ENCODE peak calls at places on chromosome 6, in nine cellular contexts. Z is lower lobe of right lung, Q is IMR-90, B is mammary epithelial cell, R is heart left ventricle, V is HFF-Myc, M is cardiac fibroblast, Y is brain microvascular endothelial cell, A is esophagus squamous epithelium. N is an unnamed sample.

GRCh38 chr6:1678201-1678600 is 68.5 kb downstream of the FOXC1 start:
- DNase-seq in Z (no peak), Q (no peak), B (no peak), R (no peak), V (no peak), M (no peak), Y (no peak), A (no peak), N (no peak)

GRCh38 chr6:129583864-129584263 is 126.1 kb downstream of the ARHGAP18 start:
- DNase-seq in Z (no peak), Q (no peak), B (no peak), R (no peak), V (no peak), M (no peak), Y (no peak), A (no peak), N (no peak)

GRCh38 chr6:107152633-107153032 is 37.3 kb upstream of the BEND3 start:
- DNase-seq in Z (no peak), Q (no peak), B (no peak), R (no peak), V (no peak), M (no peak), Y (no peak), A (no peak), N (no peak)

GRCh38 chr6:82467338-82467737 is 103.7 kb downstream of the TPBG start:
- DNase-seq in Z (no peak), Q (no peak), B (no peak), R (no peak), V (no peak), M (no peak), Y (no peak), A (no peak), N (no peak)

GRCh38 chr6:32047084-32047478 is 8.9 kb downstream of the CYP21A2 start:
- DNase-seq in Z (no peak), Q (peak), B (no peak), R (no peak), V (no peak), M (peak), Y (peak), A (no peak), N (no peak)

GRCh38 chr6:128251445-128251844 is 269.0 kb downstream of the PTPRK start:
- DNase-seq in Z (no peak), Q (no peak), B (no peak), R (no peak), V (no peak), M (no peak), Y (no peak), A (no peak), N (no peak)

GRCh38 chr6:35419431-35419830 is 32.7 kb upstream of the FANCE start:
- DNase-seq in Z (no peak), Q (peak), B (no peak), R (no peak), V (peak), M (peak), Y (peak), A (no peak), N (no peak)

GRCh38 chr6:17894191-17894590 is 93.2 kb downstream of the KIF13A start:
- DNase-seq in Z (no peak), Q (no peak), B (no peak), R (no peak), V (no peak), M (no peak), Y (no peak), A (no peak), N (no peak)

GRCh38 chr6:149463781-149464180 is 21.0 kb downstream of the ZC3H12D start:
- DNase-seq in Z (no peak), Q (peak), B (no peak), R (peak), V (no peak), M (no peak), Y (no peak), A (no peak), N (no peak)

GRCh38 chr6:36743032-36743431 is 45.4 kb downstream of the RAB44 start:
- DNase-seq in Z (no peak), Q (no peak), B (no peak), R (no peak), V (no peak), M (no peak), Y (no peak), A (no peak), N (no peak)

GRCh38 chr6:159038914-159039884 is 5.6 kb downstream of the TAGAP start:
- DNase-seq in Z (no peak), Q (peak), B (peak), R (no peak), V (peak), M (peak), Y (no peak), A (no peak), N (peak)

GRCh38 chr6:33578588-33579011 is 1.5 kb downstream of the BAK1 start:
- DNase-seq in Z (no peak), Q (no peak), B (no peak), R (no peak), V (no peak), M (no peak), Y (no peak), A (no peak), N (no peak)

GRCh38 chr6:143843689-143844405 is 709 bp downstream of the LTV1 start:
- DNase-seq in Z (no peak), Q (peak), B (no peak), R (no peak), V (no peak), M (peak), Y (peak), A (no peak), N (peak)

GRCh38 chr6:35686873-35687557 is 1.7 kb downstream of the FKBP5 start:
- DNase-seq in Z (no peak), Q (no peak), B (no peak), R (no peak), V (no peak), M (no peak), Y (no peak), A (no peak), N (no peak)

GRCh38 chr6:34791842-34792604 is at the start of gene BLTP3A:
- DNase-seq in Z (peak), Q (peak), B (peak), R (peak), V (no peak), M (peak), Y (peak), A (peak), N (no peak)

GRCh38 chr6:38154731-38155130 is 335.2 kb downstream of the ZFAND3 start:
- DNase-seq in Z (no peak), Q (no peak), B (no peak), R (no peak), V (no peak), M (no peak), Y (no peak), A (no peak), N (no peak)

GRCh38 chr6:130161627-130162404 is 60.9 kb downstream of the SAMD3 start:
- DNase-seq in Z (no peak), Q (peak), B (no peak), R (no peak), V (no peak), M (peak), Y (no peak), A (no peak), N (no peak)

GRCh38 chr6:118344014-118344670 is 204.0 kb upstream of the PLN start:
- DNase-seq in Z (no peak), Q (peak), B (no peak), R (no peak), V (no peak), M (no peak), Y (no peak), A (no peak), N (no peak)

GRCh38 chr6:100112855-100113508 is 119.0 kb upstream of the MCHR2 start:
- DNase-seq in Z (no peak), Q (no peak), B (no peak), R (no peak), V (no peak), M (no peak), Y (no peak), A (no peak), N (no peak)

GRCh38 chr6:125190667-125191066 is 37.1 kb downstream of the TPD52L1 start:
- DNase-seq in Z (no peak), Q (no peak), B (no peak), R (no peak), V (no peak), M (no peak), Y (no peak), A (no peak), N (no peak)

GRCh38 chr6:135025175-135025574 is 29.4 kb downstream of the HBS1L start:
- DNase-seq in Z (no peak), Q (no peak), B (no peak), R (no peak), V (no peak), M (no peak), Y (no peak), A (no peak), N (no peak)

GRCh38 chr6:146985111-146985510 is 219.1 kb upstream of the STXBP5 start:
- DNase-seq in Z (no peak), Q (no peak), B (no peak), R (no peak), V (no peak), M (no peak), Y (no peak), A (no peak), N (no peak)

GRCh38 chr6:126127662-126128061 is 141.3 kb downstream of the TRMT11 start:
- DNase-seq in Z (no peak), Q (no peak), B (peak), R (no peak), V (no peak), M (no peak), Y (no peak), A (no peak), N (no peak)

GRCh38 chr6:72132425-72132824 is 246.1 kb downstream of the RIMS1 start:
- DNase-seq in Z (no peak), Q (no peak), B (peak), R (no peak), V (no peak), M (no peak), Y (no peak), A (no peak), N (peak)

GRCh38 chr6:36765943-36766648 is 68.5 kb downstream of the RAB44 start:
- DNase-seq in Z (peak), Q (peak), B (peak), R (peak), V (peak), M (peak), Y (peak), A (no peak), N (peak)

GRCh38 chr6:127877231-127877630 is 23.6 kb downstream of the THEMIS start:
- DNase-seq in Z (no peak), Q (no peak), B (no peak), R (no peak), V (no peak), M (no peak), Y (no peak), A (no peak), N (no peak)

GRCh38 chr6:111591370-111591900 is 14.2 kb downstream of the TRAF3IP2 start:
- DNase-seq in Z (peak), Q (peak), B (peak), R (peak), V (peak), M (peak), Y (peak), A (no peak), N (peak)

GRCh38 chr6:151763938-151764680 is 43.4 kb upstream of the ESR1 start:
- DNase-seq in Z (peak), Q (peak), B (peak), R (peak), V (peak), M (peak), Y (peak), A (no peak), N (peak)

GRCh38 chr6:33628401-33628964 is 7.4 kb downstream of the ITPR3 start:
- DNase-seq in Z (no peak), Q (no peak), B (no peak), R (no peak), V (no peak), M (no peak), Y (no peak), A (no peak), N (no peak)

GRCh38 chr6:124882580-124883393 is 79.5 kb upstream of the RNF217 start:
- DNase-seq in Z (no peak), Q (peak), B (peak), R (no peak), V (no peak), M (peak), Y (no peak), A (no peak), N (peak)

GRCh38 chr6:169026175-169026574 is 227.5 kb downstream of the THBS2 start:
- DNase-seq in Z (no peak), Q (no peak), B (no peak), R (no peak), V (no peak), M (peak), Y (no peak), A (no peak), N (no peak)

GRCh38 chr6:142784344-142784743 is 160.6 kb downstream of the HIVEP2 start:
- DNase-seq in Z (no peak), Q (no peak), B (no peak), R (no peak), V (no peak), M (no peak), Y (no peak), A (no peak), N (no peak)

GRCh38 chr6:133937909-133938308 is 15.1 kb upstream of the TBPL1 start:
- DNase-seq in Z (no peak), Q (no peak), B (no peak), R (no peak), V (no peak), M (no peak), Y (no peak), A (no peak), N (no peak)

DNA sequence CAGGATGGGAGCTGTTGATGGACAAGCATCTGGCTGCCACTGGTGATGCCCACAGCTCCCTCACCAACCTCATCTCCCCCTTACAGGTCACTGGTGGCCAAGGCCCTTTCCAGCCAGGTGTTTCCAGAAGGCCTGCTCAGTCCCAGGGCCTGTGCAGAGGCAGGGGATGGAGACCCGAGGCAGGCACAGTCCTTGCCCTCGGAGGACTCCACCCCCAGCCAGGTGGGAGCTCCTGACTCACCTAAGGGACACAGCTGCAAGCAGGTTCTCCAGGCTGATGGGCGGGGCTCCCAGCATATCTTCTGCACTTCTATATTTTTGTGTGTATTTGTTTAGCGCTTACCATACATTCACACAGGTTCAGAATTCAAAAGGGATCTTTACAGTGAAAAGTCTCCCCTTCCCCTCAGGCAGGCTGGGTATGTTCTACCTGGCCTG is 17.4 kb downstream of the PRPH2 start:
- DNase-seq in Z (no peak), Q (no peak), B (no peak), R (no peak), V (no peak), M (no peak), Y (no peak), A (no peak), N (peak)
- H3K4me3 ChIP-seq in Z (no peak), Q (no peak), B (no peak), R (no peak), V (no peak), M (no peak), Y (no peak), A (no peak), N (no peak)

GRCh38 chr6:25155221-25155620 is 124.0 kb upstream of the CARMIL1 start:
- DNase-seq in Z (no peak), Q (no peak), B (no peak), R (no peak), V (no peak), M (no peak), Y (no peak), A (no peak), N (no peak)
- TF ChIP-seq CTCF in Z (no peak), Q (no peak), B (no peak), R (no peak), V (no peak), M (no peak), Y (no peak), A (no peak), N (no peak)

GRCh38 chr6:114364295-114364694 is 21.5 kb upstream of the HS3ST5 start:
- DNase-seq in Z (no peak), Q (peak), B (no peak), R (no peak), V (no peak), M (no peak), Y (peak), A (no peak), N (peak)

GRCh38 chr6:114362396-114362795 is 19.6 kb upstream of the HS3ST5 start:
- DNase-seq in Z (no peak), Q (no peak), B (no peak), R (no peak), V (no peak), M (no peak), Y (no peak), A (no peak), N (no peak)

GRCh38 chr6:114361036-114361435 is 18.2 kb upstream of the HS3ST5 start:
- DNase-seq in Z (no peak), Q (no peak), B (no peak), R (no peak), V (no peak), M (no peak), Y (no peak), A (no peak), N (no peak)

GRCh38 chr6:114366899-114367298 is 24.1 kb upstream of the HS3ST5 start:
- DNase-seq in Z (no peak), Q (no peak), B (no peak), R (no peak), V (no peak), M (no peak), Y (no peak), A (no peak), N (no peak)

DNA sequence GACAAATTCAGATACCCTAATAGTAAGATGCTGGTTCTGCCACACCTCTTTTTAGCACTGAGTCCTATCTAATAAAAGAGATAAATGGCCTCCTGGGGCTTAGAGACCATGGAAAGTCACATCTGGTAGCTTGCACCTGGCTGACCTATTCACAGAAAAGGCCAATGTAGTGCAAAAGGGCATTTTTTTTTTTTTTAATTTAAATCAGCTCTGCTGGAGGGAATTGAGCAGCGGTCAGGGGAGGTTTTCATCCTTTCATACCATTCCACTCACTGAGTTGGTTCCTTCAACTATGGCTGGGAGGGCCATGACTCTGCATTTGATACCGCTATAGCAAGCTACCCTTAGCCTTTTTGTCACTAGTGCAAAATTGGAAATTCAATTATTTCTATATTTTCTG is 20.1 kb upstream of the HS3ST5 start:
- DNase-seq in Z (no peak), Q (no peak), B (no peak), R (no peak), V (no peak), M (no peak), Y (no peak), A (no peak), N (no peak)
- H3K4me3 ChIP-seq in Z (no peak), Q (no peak), B (no peak), R (no peak), V (no peak), M (no peak), Y (no peak), A (no peak), N (no peak)

GRCh38 chr6:116667620-116668019 is 946 bp downstream of the ZUP1 start:
- DNase-seq in Z (no peak), Q (no peak), B (no peak), R (no peak), V (no peak), M (no peak), Y (no peak), A (no peak), N (no peak)
- TF ChIP-seq CTCF in Z (no peak), Q (no peak), B (no peak), R (no peak), V (no peak), M (no peak), Y (no peak), A (no peak), N (no peak)

GRCh38 chr6:154408906-154409500 is 52.4 kb upstream of the IPCEF1 start:
- DNase-seq in Z (no peak), Q (peak), B (no peak), R (no peak), V (no peak), M (peak), Y (peak), A (no peak), N (peak)

GRCh38 chr6:154410215-154410614 is 53.6 kb upstream of the IPCEF1 start:
- DNase-seq in Z (no peak), Q (no peak), B (peak), R (no peak), V (no peak), M (no peak), Y (no peak), A (no peak), N (no peak)

GRCh38 chr6:154412106-154412820 is 55.7 kb upstream of the IPCEF1 start:
- DNase-seq in Z (no peak), Q (peak), B (no peak), R (no peak), V (no peak), M (no peak), Y (no peak), A (no peak), N (peak)

GRCh38 chr6:154410619-154411044 is 54.0 kb upstream of the IPCEF1 start:
- DNase-seq in Z (no peak), Q (peak), B (peak), R (no peak), V (peak), M (peak), Y (peak), A (no peak), N (peak)

GRCh38 chr6:154411076-154411475 is 54.5 kb upstream of the IPCEF1 start:
- DNase-seq in Z (no peak), Q (no peak), B (no peak), R (no peak), V (no peak), M (no peak), Y (no peak), A (no peak), N (no peak)
- H3K4me3 ChIP-seq in Z (no peak), Q (peak), B (no peak), R (no peak), V (peak), M (no peak), Y (peak), A (no peak), N (no peak)

N was measured in bronchial epithelial cell.